ENCODE peak calls at places on chromosomes 4 and X, in five cellular contexts. X, T, F, Q and H are unnamed samples.

GRCh38 chrX:114611018-114611619 is 27.2 kb downstream of the HTR2C start:
- DNase-seq in X (peak), T (peak), F (peak), Q (peak), H (peak)

GRCh38 chrX:39730671-39731389 is 366.9 kb downstream of the BCOR start:
- DNase-seq in X (no peak), T (peak), F (peak), Q (peak), H (peak)

GRCh38 chr4:23401572-23401971 is 488.3 kb downstream of the PPARGC1A start:
- DNase-seq in X (no peak), T (no peak), F (no peak), Q (no peak), H (no peak)

GRCh38 chr4:53450773-53451172 is 73.3 kb downstream of the FIP1L1 start:
- DNase-seq in X (no peak), T (peak), F (no peak), Q (no peak), H (no peak)

GRCh38 chr4:114078636-114079035 is 99.2 kb upstream of the ARSJ start:
- DNase-seq in X (no peak), T (no peak), F (no peak), Q (peak), H (no peak)

GRCh38 chr4:106763044-106763443 is 273.1 kb downstream of the DKK2 start:
- DNase-seq in X (no peak), T (peak), F (no peak), Q (peak), H (no peak)

GRCh38 chr4:39649639-39650265 is 11.1 kb upstream of the SMIM14 start:
- DNase-seq in X (no peak), T (no peak), F (no peak), Q (no peak), H (no peak)

GRCh38 chrX:54934890-54935289 is 14.3 kb downstream of the TRO start:
- DNase-seq in X (no peak), T (no peak), F (no peak), Q (no peak), H (no peak)

GRCh38 chrX:138740361-138740760 is 28.8 kb upstream of the FGF13 start:
- DNase-seq in X (no peak), T (no peak), F (no peak), Q (no peak), H (no peak)

GRCh38 chrX:67288958-67289641 is 254.7 kb upstream of the AR start:
- DNase-seq in X (no peak), T (no peak), F (no peak), Q (no peak), H (no peak)

GRCh38 chr4:107654694-107655093 is 65.3 kb downstream of the PAPSS1 start:
- DNase-seq in X (no peak), T (no peak), F (peak), Q (no peak), H (no peak)

GRCh38 chr4:56321246-56321645 is 66.0 kb downstream of the AASDH start:
- DNase-seq in X (no peak), T (no peak), F (no peak), Q (peak), H (peak)

GRCh38 chr4:141388483-141388882 is 167.8 kb downstream of the ZNF330 start:
- DNase-seq in X (no peak), T (peak), F (no peak), Q (peak), H (no peak)

GRCh38 chr4:189022441-189023035 is 883.3 kb downstream of the TRIML1 start:
- DNase-seq in X (no peak), T (peak), F (peak), Q (peak), H (no peak)

GRCh38 chr4:11496313-11496956 is 67.7 kb upstream of the HS3ST1 start:
- DNase-seq in X (no peak), T (peak), F (no peak), Q (no peak), H (no peak)

GRCh38 chr4:155399974-155400697 is 23.4 kb upstream of the MAP9 start:
- DNase-seq in X (no peak), T (no peak), F (no peak), Q (no peak), H (no peak)

GRCh38 chr4:94451051-94451404 is 714 bp upstream of the PDLIM5 start:
- DNase-seq in X (no peak), T (no peak), F (no peak), Q (no peak), H (no peak)

GRCh38 chrX:5746231-5746630 is 482.4 kb downstream of the NLGN4X start:
- DNase-seq in X (no peak), T (no peak), F (no peak), Q (no peak), H (no peak)
- TF ChIP-seq EZH2 in X (no peak), T (no peak), F (no peak), Q (no peak), H (no peak)

GRCh38 chr4:81471361-81472248 is at the start of gene RASGEF1B:
- DNase-seq in X (no peak), T (peak), F (peak), Q (peak), H (peak)
- TF ChIP-seq EZH2 in X (no peak), T (no peak), F (no peak), Q (no peak), H (peak)

DNA sequence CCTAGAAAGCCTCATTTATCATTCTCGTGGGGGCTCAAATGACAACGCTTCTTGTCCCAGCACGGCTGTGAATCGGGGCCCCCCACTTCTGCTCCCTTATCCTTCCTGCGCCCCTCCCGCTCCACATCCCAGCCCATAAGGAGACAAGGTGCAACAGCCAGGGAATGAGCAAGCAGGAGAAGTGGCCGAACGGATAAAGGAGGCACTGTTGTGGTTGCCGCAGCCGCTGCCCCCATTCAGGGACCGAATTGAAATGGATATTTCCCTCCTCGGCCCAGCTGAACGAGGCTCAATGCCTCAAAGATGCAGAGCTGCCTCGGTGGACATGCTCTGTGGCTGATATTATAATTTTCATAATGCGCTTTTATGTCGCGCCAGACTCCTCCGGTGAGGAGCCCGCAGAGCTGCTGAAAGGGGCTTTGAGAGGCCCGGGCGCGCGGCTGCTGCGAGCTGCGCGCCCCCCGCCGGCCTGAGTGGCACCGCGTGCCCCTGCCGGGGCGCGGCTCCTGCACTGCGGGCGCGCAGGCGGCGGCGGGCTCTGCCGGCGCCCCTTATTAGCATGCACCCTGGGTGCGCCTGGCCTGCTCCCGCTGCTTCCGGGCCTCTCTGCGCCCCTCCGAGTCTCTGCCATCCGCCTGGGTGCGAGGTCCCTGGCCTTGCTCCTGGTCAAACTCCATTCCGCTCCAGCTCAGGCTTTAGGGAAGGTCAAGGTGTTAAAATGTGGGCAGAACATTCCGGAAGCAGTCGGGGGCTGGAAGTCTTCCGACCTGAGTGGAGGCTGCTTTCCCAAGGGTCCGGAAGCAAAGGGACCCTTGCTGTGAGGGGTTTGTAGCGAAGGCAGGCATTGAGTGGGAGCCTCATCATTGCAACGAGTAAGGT is 68.2 kb upstream of the TMEM33 start:
- DNase-seq in X (no peak), T (no peak), F (no peak), Q (no peak), H (no peak)
- TF ChIP-seq EZH2 in X (no peak), T (peak), F (peak), Q (peak), H (peak)

GRCh38 chr4:152044341-152044740 is 283.5 kb upstream of the GATB start:
- DNase-seq in X (no peak), T (no peak), F (peak), Q (no peak), H (no peak)
- TF ChIP-seq EZH2 in X (no peak), T (no peak), F (no peak), Q (no peak), H (no peak)

DNA sequence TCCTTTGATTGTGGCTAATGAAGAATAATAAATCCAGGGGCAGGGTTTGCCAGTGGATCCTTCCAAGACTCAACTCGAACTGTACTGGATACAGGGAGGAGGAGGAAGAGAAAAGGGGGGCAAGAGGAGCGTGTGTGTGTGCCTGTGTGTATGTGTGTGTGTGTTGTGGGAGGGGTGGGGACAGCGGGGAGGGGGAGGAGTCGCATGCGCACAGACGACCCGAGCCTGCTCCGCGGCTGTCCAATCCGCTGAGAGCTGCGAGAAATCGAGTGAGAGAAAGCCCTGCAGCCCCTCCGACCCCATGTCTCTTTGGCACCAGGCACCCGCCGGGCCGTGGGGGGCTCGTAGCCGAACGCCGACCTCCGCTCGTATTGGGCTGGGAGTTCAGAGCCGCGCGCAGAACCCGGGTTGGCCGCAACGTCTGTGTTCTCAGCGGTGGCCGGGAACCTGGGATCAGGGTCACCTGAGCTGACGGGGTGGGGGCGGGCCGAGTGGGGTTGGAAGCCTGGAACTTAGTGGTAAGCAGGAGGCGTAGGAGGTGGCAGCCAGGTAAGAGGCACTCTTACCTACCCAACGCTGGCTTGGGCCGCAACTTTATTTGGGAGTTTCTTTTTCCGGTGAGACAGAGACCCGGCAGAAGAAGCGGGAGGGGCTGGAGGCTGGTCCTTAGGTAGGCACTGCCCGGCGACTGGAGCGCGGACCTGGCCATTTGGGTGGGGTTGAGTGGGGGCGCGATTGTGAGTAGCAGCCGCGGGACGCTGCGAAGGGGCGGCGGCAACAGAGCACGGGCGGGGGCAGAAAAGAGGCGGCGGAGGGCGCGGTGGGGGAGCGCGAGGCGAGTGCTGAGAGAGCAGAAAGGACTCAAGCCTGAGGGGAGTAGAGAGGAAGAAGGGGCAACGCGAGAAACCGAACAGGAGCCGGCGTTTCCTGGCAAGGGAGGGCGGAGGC is 566 bp upstream of the POU4F2 start:
- DNase-seq in X (no peak), T (no peak), F (no peak), Q (no peak), H (no peak)
- TF ChIP-seq EZH2 in X (no peak), T (no peak), F (peak), Q (no peak), H (peak)

DNA sequence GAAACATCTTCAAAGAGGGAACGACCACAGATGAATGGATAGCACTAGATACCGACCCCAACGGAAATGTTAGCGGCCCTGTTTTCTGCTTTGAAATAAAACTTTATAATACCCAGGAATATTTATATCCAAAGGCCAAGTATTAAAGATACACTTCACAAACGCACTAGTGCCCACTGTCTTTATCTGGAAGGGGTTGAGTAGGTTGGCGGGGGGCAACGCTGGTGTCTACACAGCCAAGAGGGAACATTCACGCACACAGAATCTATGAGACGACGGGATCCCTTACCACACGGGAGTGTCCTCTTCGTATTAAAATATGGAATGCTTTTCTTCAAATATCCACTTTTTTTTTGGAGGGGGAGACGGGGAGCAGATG is 3.3 kb downstream of the HAND2 start:
- DNase-seq in X (no peak), T (no peak), F (no peak), Q (no peak), H (no peak)
- TF ChIP-seq EZH2 in X (no peak), T (no peak), F (no peak), Q (no peak), H (no peak)

GRCh38 chr4:169270810-169271691 is at the start of gene SH3RF1:
- DNase-seq in X (no peak), T (peak), F (peak), Q (peak), H (peak)
- TF ChIP-seq EZH2 in X (no peak), T (no peak), F (no peak), Q (no peak), H (no peak)

DNA sequence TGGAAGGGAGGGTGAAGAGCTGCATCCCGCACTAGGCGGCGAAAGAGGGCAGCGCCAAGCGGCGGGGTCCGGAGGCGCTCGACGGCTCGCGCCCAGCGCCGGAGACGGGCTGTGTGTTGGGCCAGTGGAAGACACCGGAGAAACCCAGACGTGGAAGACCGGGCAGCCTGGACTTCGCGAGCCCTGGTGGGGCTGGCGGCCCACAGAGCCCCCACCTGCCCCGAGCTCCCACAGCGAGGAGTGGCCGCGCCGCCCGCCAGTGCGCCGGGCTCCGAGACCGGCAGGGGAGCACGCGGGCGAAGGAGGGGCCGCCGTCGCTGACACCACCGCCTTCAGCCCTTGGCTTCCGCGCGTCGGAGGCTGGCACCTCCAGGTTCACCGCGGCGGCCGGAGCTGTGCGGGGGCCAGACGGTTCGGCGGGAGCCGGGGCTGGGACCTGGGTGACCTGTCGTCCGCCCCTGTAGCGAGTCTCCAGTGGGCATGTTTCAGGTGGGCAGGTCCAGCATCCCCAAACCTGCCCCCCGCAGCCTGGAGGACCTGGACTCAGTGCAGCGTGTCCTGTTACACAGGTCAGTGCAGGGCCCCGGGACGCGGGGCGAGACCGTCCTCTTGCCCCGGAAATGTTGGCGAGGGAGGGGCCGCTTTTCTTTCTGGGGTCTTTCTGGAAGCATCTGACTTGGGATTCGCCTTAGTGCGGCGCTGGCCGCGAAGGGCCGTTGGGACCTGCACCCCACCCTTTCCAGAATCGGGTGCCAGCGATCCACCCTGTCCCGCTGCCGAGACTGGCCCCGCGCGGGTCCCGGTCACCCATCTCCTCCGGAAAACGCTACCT is 9.6 kb upstream of the INTU start:
- DNase-seq in X (no peak), T (peak), F (peak), Q (peak), H (peak)
- TF ChIP-seq EZH2 in X (no peak), T (no peak), F (no peak), Q (no peak), H (peak)

GRCh38 chr4:2040391-2041233 is 18.5 kb upstream of the NAT8L start:
- DNase-seq in X (no peak), T (no peak), F (no peak), Q (no peak), H (no peak)
- TF ChIP-seq EZH2 in X (no peak), T (no peak), F (peak), Q (no peak), H (no peak)